ENCODE peak calls at places on chromosomes 4 and X, in nine cellular contexts. X, J, O, F, B, U, H, P and Z are unnamed samples. For H3K4me1, the result is how much of the 10 kb centered on the place peaks cover.

GRCh38 chrX:15679246-15679645 is 14.6 kb upstream of the CLTRN start:
- DNase-seq in O (no peak), P (no peak), F (no peak), H (no peak), J (no peak), U (no peak), B (no peak), X (no peak), Z (peak)

GRCh38 chr4:177596035-177596434 is 153.8 kb upstream of the AGA start:
- DNase-seq in B (peak), P (no peak), F (no peak), J (no peak), U (no peak), O (no peak), H (no peak), X (no peak), Z (no peak)

GRCh38 chr4:184066584-184067300 is 150.9 kb downstream of the ENPP6 start:
- DNase-seq in O (no peak), F (peak), U (no peak), H (no peak), X (no peak), B (no peak), J (no peak), P (no peak), Z (no peak)

GRCh38 chrX:13120017-13120416 is 75.6 kb upstream of the FAM9C start:
- DNase-seq in J (no peak), P (peak), B (no peak), F (peak), H (no peak), X (peak), U (no peak), O (no peak), Z (peak)

GRCh38 chrX:42143866-42144592 is 220.7 kb upstream of the CASK start:
- DNase-seq in H (no peak), F (no peak), X (no peak), U (no peak), B (no peak), J (no peak), P (no peak), O (no peak), Z (no peak)

GRCh38 chr4:76738081-76738931 is 159.6 kb downstream of the SOWAHB start:
- DNase-seq in O (no peak), P (peak), F (no peak), J (no peak), H (no peak), U (no peak), X (peak), B (no peak), Z (peak)

GRCh38 chrX:13341491-13342101 is 21.7 kb upstream of the ATXN3L start:
- DNase-seq in J (no peak), B (no peak), O (no peak), F (no peak), P (no peak), X (no peak), H (no peak), U (no peak), Z (no peak)

GRCh38 chr4:54169176-54169575 is 59.9 kb upstream of the PDGFRA start:
- DNase-seq in P (no peak), B (no peak), H (no peak), O (no peak), X (no peak), F (no peak), J (no peak), U (no peak), Z (no peak)

GRCh38 chr4:189974056-189974455 is 33.4 kb downstream of the FRG1 start:
- DNase-seq in O (no peak), B (peak), X (no peak), H (no peak), J (no peak), P (no peak), U (no peak), F (no peak), Z (no peak)

GRCh38 chr4:100261346-100261745 is 71.1 kb upstream of the DDIT4L start:
- DNase-seq in U (no peak), P (no peak), B (no peak), X (no peak), H (no peak), J (no peak), O (no peak), F (no peak), Z (no peak)

GRCh38 chrX:48835524-48836329 is at the start of gene PCSK1N:
- DNase-seq in H (no peak), F (no peak), O (no peak), P (no peak), U (no peak), B (peak), J (peak), X (no peak), Z (no peak)

GRCh38 chr4:124589827-124590226 is 122.7 kb downstream of the ANKRD50 start:
- DNase-seq in O (no peak), J (no peak), U (no peak), X (no peak), P (no peak), F (no peak), B (no peak), H (no peak), Z (no peak)

GRCh38 chrX:129634541-129634940 is 20.2 kb downstream of the APLN start:
- DNase-seq in P (no peak), H (no peak), O (no peak), B (no peak), X (no peak), F (no peak), J (no peak), U (no peak), Z (no peak)

GRCh38 chrX:40282901-40283674 is 185.3 kb upstream of the BCOR start:
- DNase-seq in F (no peak), J (no peak), O (no peak), B (no peak), P (no peak), H (no peak), X (no peak), U (no peak), Z (no peak)

GRCh38 chrX:45537936-45538335 is 337.3 kb upstream of the DIPK2B start:
- DNase-seq in J (no peak), P (no peak), X (no peak), H (no peak), F (no peak), O (no peak), U (no peak), B (no peak), Z (no peak)

GRCh38 chr4:130573742-130574141 is 1477.8 kb downstream of the C4orf33 start:
- DNase-seq in J (no peak), B (no peak), U (no peak), O (no peak), P (no peak), H (no peak), F (no peak), X (no peak), Z (no peak)

GRCh38 chrX:135707880-135708279 is 5.6 kb upstream of the CT45A1 start:
- DNase-seq in J (no peak), B (peak), O (no peak), H (no peak), U (no peak), X (no peak), F (no peak), P (no peak), Z (no peak)

GRCh38 chr4:88078592-88078991 is 71.2 kb downstream of the PKD2 start:
- DNase-seq in H (no peak), J (no peak), O (no peak), B (no peak), P (no peak), F (no peak), U (no peak), X (no peak), Z (no peak)

GRCh38 chrX:77918568-77918967 is 8.1 kb downstream of the ATP7A start:
- DNase-seq in X (no peak), B (no peak), U (no peak), O (no peak), J (no peak), F (no peak), H (no peak), P (no peak), Z (no peak)

GRCh38 chrX:153925739-153926593 is at the start of gene ARHGAP4:
- DNase-seq in J (peak), X (no peak), U (no peak), F (no peak), O (peak), P (no peak), H (peak), B (no peak), Z (no peak)

GRCh38 chrX:10597871-10598270 is 22.5 kb downstream of the MID1 start:
- DNase-seq in X (no peak), H (no peak), B (no peak), U (no peak), P (no peak), J (no peak), F (no peak), O (no peak), Z (no peak)

GRCh38 chr4:180134116-180134866 is 2108.9 kb upstream of the TENM3 start:
- DNase-seq in J (no peak), P (no peak), O (peak), F (no peak), X (no peak), B (no peak), U (no peak), H (no peak), Z (no peak)

GRCh38 chr4:184392748-184393334 is 81.5 kb downstream of the IRF2 start:
- DNase-seq in H (no peak), J (no peak), O (no peak), X (no peak), U (peak), F (peak), B (no peak), P (no peak), Z (no peak)

GRCh38 chrX:102341867-102342266 is 94.9 kb downstream of the NXF2 start:
- DNase-seq in B (no peak), F (no peak), U (no peak), X (no peak), P (no peak), O (no peak), J (no peak), H (no peak), Z (no peak)

GRCh38 chr4:53592128-53592527 is 842 bp upstream of the LNX1 start:
- DNase-seq in H (no peak), O (no peak), U (no peak), P (no peak), F (no peak), B (no peak), J (no peak), X (no peak), Z (no peak)

GRCh38 chrX:131392666-131393065 is 103.6 kb upstream of the IGSF1 start:
- DNase-seq in X (no peak), P (no peak), U (no peak), H (no peak), O (no peak), J (no peak), F (no peak), B (no peak), Z (no peak)

GRCh38 chr4:126405369-126405982 is 1090.7 kb downstream of the FAT4 start:
- DNase-seq in P (no peak), H (no peak), X (no peak), F (no peak), O (no peak), U (no peak), J (no peak), B (no peak), Z (no peak)

GRCh38 chr4:4642201-4643025 is 100.6 kb upstream of the STX18 start:
- DNase-seq in O (no peak), U (no peak), P (no peak), H (no peak), X (no peak), J (no peak), B (no peak), F (no peak), Z (no peak)

GRCh38 chr4:173527103-173527876 is 2.7 kb downstream of the HAND2 start:
- DNase-seq in O (no peak), U (no peak), H (no peak), P (no peak), J (no peak), X (peak), F (no peak), B (no peak), Z (peak)

GRCh38 chrX:7214251-7214650 is 66.3 kb upstream of the PUDP start:
- DNase-seq in J (no peak), U (no peak), H (no peak), O (no peak), P (no peak), F (no peak), X (no peak), B (no peak), Z (no peak)

GRCh38 chr4:75046641-75047040 is 113.7 kb downstream of the PARM1 start:
- DNase-seq in X (no peak), O (no peak), B (no peak), P (no peak), U (no peak), H (no peak), J (no peak), F (no peak), Z (no peak)

GRCh38 chrX:150032742-150033141 is 94.5 kb upstream of the EOLA2 start:
- DNase-seq in J (no peak), H (no peak), X (no peak), O (no peak), U (no peak), F (no peak), P (no peak), B (no peak), Z (no peak)

GRCh38 chrX:21989415-21989814 is 42.7 kb upstream of the PHEX start:
- DNase-seq in F (no peak), U (no peak), J (no peak), O (no peak), X (no peak), P (no peak), B (no peak), H (no peak), Z (no peak)

GRCh38 chr4:77104405-77105292 is 28.9 kb upstream of the CCNI start:
- DNase-seq in H (no peak), X (peak), U (peak), F (peak), J (no peak), P (peak), B (no peak), O (peak), Z (peak)

DNA sequence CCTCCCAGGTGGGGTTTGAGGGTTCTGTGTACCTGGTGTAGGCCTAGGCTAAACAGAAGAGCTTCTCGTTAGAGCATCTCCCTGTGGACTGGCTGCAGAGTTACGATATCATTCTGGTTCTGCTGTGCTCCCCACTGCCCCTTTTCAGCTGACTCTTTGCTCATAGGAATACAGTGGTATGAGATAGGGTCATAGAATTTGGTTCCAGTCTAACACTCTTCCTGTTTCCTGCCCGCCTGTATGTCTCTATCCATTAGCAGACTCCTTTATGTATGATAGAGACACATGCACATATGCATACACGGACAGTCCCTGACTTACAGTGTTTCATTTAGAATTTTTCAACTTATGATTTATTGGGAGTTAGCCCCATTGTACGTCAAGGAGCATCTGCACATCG is 15.3 kb downstream of the RNF4 start:
- DNase-seq in H (no peak), X (no peak), O (no peak), J (no peak), P (no peak), U (no peak), F (no peak), B (no peak), Z (no peak)
- H3K4me1 ChIP-seq in H (half or more), X (half or more), O (half or more), J (half or more), P (half or more), U (under half), F (under half), B (under half), Z (under half)

GRCh38 chrX:68683580-68683979 is 36.1 kb downstream of the STARD8 start:
- DNase-seq in O (no peak), J (no peak), X (no peak), P (no peak), H (no peak), F (no peak), U (no peak), B (no peak), Z (no peak)

GRCh38 chrX:68684919-68685304 is 37.4 kb downstream of the STARD8 start:
- DNase-seq in U (no peak), P (no peak), B (no peak), J (no peak), X (no peak), F (no peak), H (no peak), O (no peak), Z (no peak)

GRCh38 chrX:68686684-68687045 is 39.2 kb downstream of the STARD8 start:
- DNase-seq in H (no peak), J (no peak), F (no peak), O (no peak), X (peak), P (no peak), B (peak), U (no peak), Z (peak)

GRCh38 chrX:68684291-68684918 is 36.9 kb downstream of the STARD8 start:
- DNase-seq in J (no peak), F (peak), H (peak), B (no peak), U (no peak), P (peak), O (no peak), X (peak), Z (peak)

DNA sequence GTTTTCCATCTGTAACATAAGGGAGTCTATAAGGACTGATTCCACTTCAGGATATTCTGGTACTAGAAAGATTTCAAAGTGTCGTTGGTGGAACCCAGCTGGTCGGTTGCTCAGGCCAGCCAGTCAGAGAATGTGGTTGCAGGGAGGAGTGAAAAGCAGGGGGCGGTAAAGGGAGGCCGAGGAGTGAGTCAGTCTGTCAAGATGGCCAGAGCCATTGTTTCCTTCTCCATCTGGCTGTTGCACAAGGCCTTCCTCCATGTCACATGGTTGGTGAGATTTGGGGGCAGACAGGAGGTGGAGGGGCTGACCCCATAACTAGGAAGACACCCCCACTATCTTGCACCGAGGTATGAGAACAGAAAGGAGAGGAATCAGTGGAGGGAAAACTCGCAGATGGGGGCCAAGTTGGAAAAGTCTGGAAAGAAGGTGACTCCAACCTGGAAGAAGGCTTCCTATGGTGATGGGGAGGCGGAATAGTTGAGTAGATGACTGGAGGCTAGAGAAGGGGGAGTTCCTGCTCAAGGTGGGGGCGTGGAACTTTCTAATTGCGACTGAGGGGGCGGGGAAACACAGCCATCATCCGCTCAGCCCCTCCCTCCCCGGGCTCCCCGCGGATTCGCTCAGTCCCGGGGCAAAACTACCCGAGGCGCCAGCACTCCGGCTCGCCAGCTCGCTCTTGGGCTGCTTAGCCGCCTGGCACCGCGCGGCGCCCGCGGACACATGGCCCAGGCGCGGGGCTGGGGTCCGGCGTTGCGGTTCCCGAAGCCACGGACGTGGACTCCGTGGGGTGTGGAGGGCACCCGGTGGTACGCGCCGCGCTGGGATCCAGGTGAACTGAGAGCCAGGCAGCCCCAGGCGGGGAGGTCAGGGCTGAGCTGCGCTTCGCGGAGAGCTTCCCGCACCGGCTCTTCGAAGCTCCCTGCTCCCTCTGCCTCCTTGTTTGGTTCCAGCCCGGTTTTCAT is 38.5 kb downstream of the STARD8 start:
- DNase-seq in P (peak), H (peak), F (no peak), O (no peak), B (peak), U (peak), J (no peak), X (peak), Z (peak)
- H3K4me3 ChIP-seq in P (peak), H (peak), F (peak), O (peak), B (peak), U (peak), J (no peak), X (peak), Z (peak)

GRCh38 chr4:143410015-143410414 is 73.3 kb downstream of the GAB1 start:
- DNase-seq in O (no peak), F (no peak), J (no peak), H (no peak), P (no peak), U (no peak), X (no peak), B (no peak), Z (no peak)
- H3K4me1 ChIP-seq in O (under half), F (under half), J (under half), H (under half), P (half or more), U (under half), X (half or more), B (under half), Z (under half)

DNA sequence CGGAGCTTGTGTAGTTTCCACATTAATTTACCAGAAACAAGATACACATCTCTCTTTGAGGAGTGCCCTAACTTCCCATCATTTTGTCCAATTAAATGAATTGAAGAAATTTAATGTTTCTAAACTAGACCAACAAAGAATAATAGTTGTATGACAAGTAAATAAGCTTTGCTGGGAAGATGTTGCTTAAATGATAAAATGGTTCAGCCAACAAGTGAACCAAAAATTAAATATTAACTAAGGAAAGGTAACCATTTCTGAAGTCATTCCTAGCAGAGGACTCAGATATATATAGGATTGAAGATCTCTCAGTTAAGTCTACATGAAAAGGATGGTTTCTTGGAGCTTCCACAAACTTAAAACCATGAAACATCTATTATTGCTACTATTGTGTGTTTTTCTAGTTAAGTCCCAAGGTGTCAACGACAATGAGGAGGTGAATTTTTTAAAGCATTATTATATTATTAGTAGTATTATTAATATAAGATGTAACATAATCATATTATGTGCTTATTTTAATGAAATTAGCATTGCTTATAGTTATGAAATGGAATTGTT is at the start of gene FGB:
- DNase-seq in P (no peak), X (no peak), U (no peak), J (no peak), O (no peak), B (no peak), H (no peak), F (no peak), Z (no peak)
- H3K4me3 ChIP-seq in P (no peak), X (no peak), U (no peak), J (no peak), O (no peak), B (peak), H (no peak), F (peak), Z (no peak)

GRCh38 chrX:100647739-100648138 is 3.7 kb downstream of the SRPX2 start:
- DNase-seq in B (no peak), H (no peak), J (no peak), O (no peak), P (no peak), F (no peak), U (no peak), X (no peak), Z (no peak)

GRCh38 chrX:100652266-100652665 is 8.3 kb downstream of the SRPX2 start:
- DNase-seq in J (no peak), P (no peak), U (no peak), B (no peak), O (no peak), X (no peak), H (no peak), F (no peak), Z (no peak)

GRCh38 chrX:100650841-100651240 is 6.8 kb downstream of the SRPX2 start:
- DNase-seq in B (no peak), O (no peak), P (no peak), J (no peak), H (no peak), F (no peak), U (no peak), X (no peak), Z (no peak)

GRCh38 chrX:100648601-100649417 is 4.8 kb downstream of the SRPX2 start:
- DNase-seq in X (peak), B (no peak), H (no peak), P (no peak), F (no peak), J (no peak), O (no peak), U (no peak), Z (no peak)

GRCh38 chrX:100649550-100650356 is 5.8 kb downstream of the SRPX2 start:
- DNase-seq in O (peak), B (no peak), P (peak), J (no peak), U (peak), H (no peak), F (peak), X (peak), Z (peak)
- H3K4me1 ChIP-seq in O (under half), B (under half), P (under half), J (under half), U (under half), H (under half), F (under half), X (under half), Z (under half)

GRCh38 chr4:85784348-85784747 is 309.4 kb downstream of the ARHGAP24 start:
- DNase-seq in X (no peak), B (no peak), F (no peak), J (no peak), P (no peak), H (no peak), U (no peak), O (no peak), Z (no peak)
- H3K4me3 ChIP-seq in X (no peak), B (no peak), F (no peak), J (no peak), P (no peak), H (no peak), U (no peak), O (no peak), Z (no peak)